ENCODE peak calls at places on chromosome 18, in nine cellular contexts. T, D, S, N, U, G, Z, I and K are unnamed samples.

GRCh38 chr18:67977067-67977616 is 460.6 kb upstream of the DSEL start:
- DNase-seq in G (no peak), N (no peak), D (no peak), T (no peak), S (no peak), I (no peak), U (no peak), Z (no peak), K (no peak)

GRCh38 chr18:12092398-12093229 is 1.0 kb upstream of the ANKRD62 start:
- DNase-seq in D (no peak), S (no peak), U (no peak), I (no peak), N (peak), T (no peak), G (no peak), Z (peak), K (no peak)

GRCh38 chr18:8685141-8685913 is 20.0 kb upstream of the MTCL1 start:
- DNase-seq in D (no peak), G (no peak), U (peak), I (no peak), S (no peak), Z (no peak), T (no peak), N (no peak), K (no peak)

GRCh38 chr18:76454429-76454828 is 40.6 kb downstream of the ZNF516 start:
- DNase-seq in S (no peak), U (no peak), G (no peak), T (no peak), I (no peak), D (no peak), N (no peak), Z (no peak), K (no peak)

GRCh38 chr18:56709463-56709862 is 58.3 kb downstream of the WDR7 start:
- DNase-seq in I (no peak), T (no peak), N (no peak), G (no peak), D (no peak), S (no peak), U (peak), Z (no peak), K (no peak)

GRCh38 chr18:79781331-79781941 is 16.3 kb upstream of the KCNG2 start:
- DNase-seq in T (no peak), D (no peak), N (no peak), G (no peak), U (no peak), I (no peak), S (no peak), Z (no peak), K (no peak)

GRCh38 chr18:69876490-69876889 is 71.2 kb downstream of the CD226 start:
- DNase-seq in T (no peak), Z (no peak), N (no peak), U (no peak), I (no peak), G (no peak), S (no peak), D (no peak), K (no peak)

GRCh38 chr18:22149710-22150109 is 19.7 kb upstream of the GATA6 start:
- DNase-seq in D (no peak), N (no peak), U (no peak), Z (no peak), T (no peak), G (no peak), S (no peak), I (no peak), K (no peak)

GRCh38 chr18:9887992-9888391 is 2.2 kb downstream of the TXNDC2 start:
- DNase-seq in Z (no peak), G (no peak), U (no peak), T (no peak), S (no peak), D (no peak), N (no peak), I (no peak), K (no peak)